ENCODE peak calls at places on chromosome 7, in eight cellular contexts. Z is NCI-H1092, G is neural progenitor cell, O is uterus, R is left ventricle myocardium superior, H is EH, S is GM10248, T is activated gamma-delta T cell. M is an unnamed sample.

GRCh38 chr7:5695037-5695708 is 86.3 kb downstream of the RNF216 start:
- DNase-seq in Z (no peak), G (no peak), O (peak; percentile 71), R (peak; percentile 56), H (peak; percentile 99), S (peak; percentile 62), T (no peak), M (peak; percentile 52)

GRCh38 chr7:111357691-111358090 is 204.6 kb downstream of the IMMP2L start:
- DNase-seq in Z (no peak), G (no peak), O (no peak), R (no peak), H (peak; percentile 82), S (no peak), T (no peak), M (no peak)

GRCh38 chr7:28128608-28129007 is 52.0 kb downstream of the JAZF1 start:
- DNase-seq in Z (no peak), G (no peak), O (no peak), R (no peak), H (peak; percentile 78), S (no peak), T (no peak), M (no peak)

GRCh38 chr7:6656413-6656812 is 19.3 kb downstream of the ZNF316 start:
- DNase-seq in Z (no peak), G (no peak), O (no peak), R (no peak), H (no peak), S (no peak), T (no peak), M (no peak)

GRCh38 chr7:41567350-41568114 is 135.4 kb downstream of the INHBA start:
- DNase-seq in Z (no peak), G (no peak), O (no peak), R (no peak), H (peak; percentile 88), S (no peak), T (no peak), M (no peak)

GRCh38 chr7:44187636-44188416 is 1.4 kb downstream of the GCK start:
- DNase-seq in Z (no peak), G (no peak), O (no peak), R (no peak), H (no peak), S (no peak), T (no peak), M (no peak)

GRCh38 chr7:90411510-90411909 is 8.2 kb downstream of the CLDN12 start:
- DNase-seq in Z (no peak), G (no peak), O (no peak), R (no peak), H (peak; percentile 41), S (no peak), T (no peak), M (no peak)

GRCh38 chr7:2862831-2863361 is 18.8 kb upstream of the GNA12 start:
- DNase-seq in Z (no peak), G (no peak), O (peak; percentile 31), R (no peak), H (peak; percentile 54), S (no peak), T (no peak), M (no peak)

GRCh38 chr7:151923097-151923876 is 33.0 kb upstream of the GALNTL5 start:
- DNase-seq in Z (no peak), G (no peak), O (no peak), R (no peak), H (no peak), S (no peak), T (no peak), M (no peak)

GRCh38 chr7:67019562-67020390 is 23.1 kb downstream of the TYW1 start:
- DNase-seq in Z (peak; percentile 41), G (no peak), O (no peak), R (no peak), H (peak; percentile 62), S (no peak), T (no peak), M (no peak)

GRCh38 chr7:81299272-81299671 is 380.4 kb upstream of the SEMA3C start:
- DNase-seq in Z (no peak), G (no peak), O (no peak), R (no peak), H (peak; percentile 97), S (no peak), T (no peak), M (no peak)

GRCh38 chr7:17275749-17276671 is 22.4 kb upstream of the AHR start:
- DNase-seq in Z (no peak), G (no peak), O (no peak), R (no peak), H (peak; percentile 96), S (no peak), T (no peak), M (no peak)

GRCh38 chr7:87885018-87885417 is 8.7 kb downstream of the DBF4 start:
- DNase-seq in Z (no peak), G (no peak), O (no peak), R (no peak), H (no peak), S (no peak), T (no peak), M (no peak)

GRCh38 chr7:24828871-24829661 is 71.8 kb upstream of the GSDME start:
- DNase-seq in Z (no peak), G (no peak), O (no peak), R (peak; percentile 33), H (peak; percentile 55), S (no peak), T (no peak), M (no peak)

GRCh38 chr7:18210382-18210781 is 182.7 kb upstream of the PRPS1L1 start:
- DNase-seq in Z (no peak), G (no peak), O (no peak), R (no peak), H (no peak), S (no peak), T (no peak), M (no peak)

GRCh38 chr7:100567751-100568175 is 5.9 kb downstream of the SAP25 start:
- DNase-seq in Z (no peak), G (no peak), O (peak; percentile 22), R (no peak), H (no peak), S (no peak), T (no peak), M (no peak)

GRCh38 chr7:158617737-158618128 is 30.1 kb upstream of the PTPRN2 start:
- DNase-seq in Z (no peak), G (no peak), O (no peak), R (no peak), H (peak; percentile 71), S (no peak), T (no peak), M (no peak)

GRCh38 chr7:946256-946996 is 8.1 kb downstream of the ADAP1 start:
- DNase-seq in Z (no peak), G (no peak), O (no peak), R (peak; percentile 9), H (no peak), S (no peak), T (no peak), M (no peak)

GRCh38 chr7:80722596-80723141 is 84.2 kb downstream of the CD36 start:
- DNase-seq in Z (no peak), G (peak; percentile 10), O (peak; percentile 67), R (peak; percentile 52), H (peak; percentile 100), S (no peak), T (no peak), M (no peak)

GRCh38 chr7:155961241-155962190 is 149.3 kb upstream of the SHH start:
- DNase-seq in Z (no peak), G (peak; percentile 15), O (no peak), R (no peak), H (no peak), S (no peak), T (no peak), M (no peak)

GRCh38 chr7:142964502-142965246 is 2.5 kb upstream of the KEL start:
- DNase-seq in Z (no peak), G (no peak), O (no peak), R (no peak), H (peak; percentile 3), S (no peak), T (no peak), M (no peak)

GRCh38 chr7:142948603-142949002 is 9.3 kb downstream of the LLCFC1 start:
- DNase-seq in Z (no peak), G (no peak), O (no peak), R (no peak), H (no peak), S (no peak), T (no peak), M (no peak)

GRCh38 chr7:155769701-155770100 is 42.6 kb downstream of the SHH start:
- DNase-seq in Z (no peak), G (no peak), O (peak; percentile 82), R (no peak), H (no peak), S (no peak), T (no peak), M (no peak)

GRCh38 chr7:140653319-140654108 is 12.9 kb upstream of the DENND2A start:
- DNase-seq in Z (peak; percentile 85), G (peak; percentile 86), O (peak; percentile 79), R (no peak), H (peak; percentile 81), S (peak; percentile 49), T (no peak), M (no peak)

GRCh38 chr7:6012355-6013104 is 3.5 kb downstream of the AIMP2 start:
- DNase-seq in Z (no peak), G (no peak), O (no peak), R (no peak), H (no peak), S (no peak), T (no peak), M (no peak)

GRCh38 chr7:50450691-50451051 is 521 bp upstream of the FIGNL1 start:
- DNase-seq in Z (no peak), G (no peak), O (no peak), R (peak; percentile 47), H (peak; percentile 15), S (peak; percentile 30), T (no peak), M (no peak)

GRCh38 chr7:1632506-1632905 is 37.6 kb upstream of the ELFN1 start:
- DNase-seq in Z (no peak), G (no peak), O (no peak), R (no peak), H (no peak), S (no peak), T (no peak), M (no peak)

GRCh38 chr7:98617051-98617959 is at the start of gene NPTX2:
- DNase-seq in Z (peak; percentile 85), G (peak; percentile 92), O (no peak), R (peak; percentile 77), H (peak; percentile 9), S (no peak), T (peak; percentile 18), M (no peak)

GRCh38 chr7:33904680-33905388 is 505 bp upstream of the BMPER start:
- DNase-seq in Z (peak; percentile 75), G (peak; percentile 79), O (peak; percentile 33), R (peak; percentile 59), H (peak; percentile 70), S (peak; percentile 33), T (no peak), M (peak; percentile 46)

GRCh38 chr7:112484671-112485097 is 3.9 kb downstream of the LSMEM1 start:
- DNase-seq in Z (no peak), G (no peak), O (peak; percentile 35), R (no peak), H (peak; percentile 98), S (no peak), T (no peak), M (no peak)

GRCh38 chr7:58086461-58086860 is 636.5 kb downstream of the ZNF716 start:
- DNase-seq in Z (no peak), G (no peak), O (no peak), R (peak; percentile 11), H (no peak), S (no peak), T (no peak), M (no peak)

GRCh38 chr7:130486114-130486962 is 5.5 kb upstream of the MEST start:
- DNase-seq in Z (peak; percentile 64), G (peak; percentile 88), O (no peak), R (peak; percentile 62), H (peak; percentile 5), S (peak; percentile 64), T (peak; percentile 22), M (peak; percentile 73)

GRCh38 chr7:159036916-159037605 is 107.6 kb downstream of the VIPR2 start:
- DNase-seq in Z (no peak), G (no peak), O (no peak), R (no peak), H (no peak), S (no peak), T (no peak), M (no peak)

GRCh38 chr7:155804897-155805825 is 7.1 kb downstream of the SHH start:
- DNase-seq in Z (peak; percentile 74), G (peak; percentile 93), O (no peak), R (peak; percentile 64), H (peak; percentile 60), S (peak; percentile 82), T (peak; percentile 32), M (peak; percentile 94)